ENCODE peak calls at places on chromosomes 16 and 17, in ten cellular contexts. Z, D, E, K, V, C, I, F, W and J are unnamed samples.

GRCh38 chr17:6071528-6072065 is 1.4 kb downstream of the WSCD1 start:
- DNase-seq in V (no peak), W (no peak), D (no peak), I (no peak), F (no peak), K (no peak), Z (no peak), C (no peak), E (no peak), J (no peak)

GRCh38 chr16:83946154-83946780 is 6.8 kb upstream of the OSGIN1 start:
- DNase-seq in Z (no peak), I (no peak), W (no peak), E (no peak), C (no peak), D (no peak), F (no peak), V (no peak), K (no peak), J (no peak)

GRCh38 chr17:81578038-81578441 is 25.9 kb upstream of the FAAP100 start:
- DNase-seq in K (no peak), D (peak; percentile 28), C (no peak), V (peak; percentile 55), I (no peak), E (no peak), Z (no peak), W (no peak), F (no peak), J (no peak)

GRCh38 chr16:85197611-85198566 is 85.6 kb upstream of the CIBAR2 start:
- DNase-seq in I (no peak), E (no peak), K (no peak), V (no peak), Z (no peak), C (no peak), W (no peak), F (no peak), D (no peak), J (no peak)

GRCh38 chr16:63880948-63881347 is 1240.9 kb downstream of the CDH11 start:
- DNase-seq in W (no peak), I (no peak), Z (no peak), C (no peak), K (no peak), F (no peak), V (no peak), E (no peak), D (no peak), J (no peak)

GRCh38 chr17:2412561-2413021 is 11.7 kb upstream of the MNT start:
- DNase-seq in D (peak; percentile 50), K (no peak), F (no peak), Z (no peak), V (no peak), I (no peak), W (no peak), E (no peak), C (no peak), J (peak; percentile 78)

GRCh38 chr17:45908935-45909334 is 14.6 kb downstream of the MAPT start:
- DNase-seq in I (no peak), F (no peak), D (no peak), Z (no peak), C (no peak), E (no peak), W (no peak), V (no peak), K (no peak), J (no peak)

GRCh38 chr17:39462644-39463375 is 1.5 kb downstream of the CDK12 start:
- DNase-seq in K (no peak), D (no peak), F (peak; percentile 9), Z (no peak), E (peak; percentile 7), V (no peak), W (no peak), C (peak; percentile 20), I (peak; percentile 11), J (no peak)

GRCh38 chr16:89383095-89384003 is 107.0 kb downstream of the ANKRD11 start:
- DNase-seq in W (peak; percentile 9), I (no peak), D (peak; percentile 35), V (peak; percentile 77), F (peak; percentile 52), Z (peak; percentile 70), K (no peak), C (peak; percentile 81), E (peak; percentile 50), J (no peak)

GRCh38 chr17:44792276-44792675 is 33.5 kb downstream of the ADAM11 start:
- DNase-seq in V (no peak), D (peak; percentile 31), K (no peak), Z (no peak), I (no peak), E (no peak), C (no peak), F (no peak), W (no peak), J (no peak)